ENCODE peak calls at places on chromosomes 1 and 21, in five cellular contexts. F is stimulated activated CD4-positive, alpha-beta T cell treated with anti-CD3 and anti-CD28 coated beads, Interleukin-15, amount 100 ng/mL, for 24 hours; L is stimulated activated CD8-positive, alpha-beta memory T cell treated with anti-CD3 and anti-CD28 coated beads, Interleukin-12 subunit alpha, Interleukin-12 subunit beta, amount 100 ng/mL, for 4 hours; K is head of caudate nucleus; H is left ventricle myocardium inferior. E is an unnamed sample.

GRCh38 chr21:42000908-42001307 is 9.3 kb downstream of the ZBTB21 start:
- DNase-seq in L (no peak), K (no peak), H (no peak), F (no peak), E (no peak)

GRCh38 chr1:243490748-243491686 is 235.2 kb downstream of the SDCCAG8 start:
- DNase-seq in F (no peak), L (no peak), H (no peak), K (no peak), E (no peak)

GRCh38 chr21:43825936-43826622 is 36.7 kb downstream of the RRP1 start:
- DNase-seq in H (no peak), L (no peak), F (no peak), K (no peak), E (no peak)

GRCh38 chr21:34520769-34521508 is 8.9 kb upstream of the KCNE1 start:
- DNase-seq in H (peak), K (no peak), F (no peak), L (no peak), E (no peak)

GRCh38 chr1:87451229-87451900 is 122.7 kb downstream of the LMO4 start:
- DNase-seq in L (no peak), H (no peak), K (no peak), F (no peak), E (no peak)

GRCh38 chr1:53807916-53808315 is 30.2 kb downstream of the NDC1 start:
- DNase-seq in L (no peak), F (no peak), K (no peak), H (no peak), E (no peak)

GRCh38 chr21:24693779-24694178 is 913.5 kb downstream of the MRPL39 start:
- DNase-seq in K (no peak), L (no peak), F (no peak), H (no peak), E (no peak)

GRCh38 chr1:168621356-168621755 is 45.0 kb downstream of the XCL1 start:
- DNase-seq in H (no peak), L (no peak), K (no peak), F (no peak), E (no peak)

GRCh38 chr1:31372051-31372450 is 825 bp downstream of the FABP3 start:
- DNase-seq in K (no peak), F (no peak), L (no peak), H (no peak), E (no peak)

GRCh38 chr1:22646359-22646758 is 2.9 kb downstream of the C1QC start:
- DNase-seq in K (no peak), L (no peak), F (no peak), H (no peak), E (no peak)

GRCh38 chr1:108565081-108565480 is 5.2 kb downstream of the EEIG2 start:
- DNase-seq in F (no peak), L (no peak), H (no peak), K (no peak), E (no peak)

GRCh38 chr1:91650764-91651163 is 150.1 kb downstream of the CDC7 start:
- DNase-seq in F (no peak), K (no peak), L (no peak), H (peak), E (no peak)

GRCh38 chr21:38349111-38349746 is 92.4 kb downstream of the KCNJ15 start:
- DNase-seq in F (peak), L (no peak), K (no peak), H (no peak), E (no peak)

GRCh38 chr1:169499807-169500206 is 14.1 kb upstream of the SLC19A2 start:
- DNase-seq in F (no peak), H (no peak), L (no peak), K (no peak), E (no peak)